ENCODE peak calls at places on chromosomes 6 and 20, in nine cellular contexts. Q is Calu3, O is fibroblast of lung, N is AG09319, Z is body of pancreas, R is dorsolateral prefrontal cortex, X is uterus, K is fibroblast of the aortic adventitia, E is HFFc6. S is an unnamed sample.

GRCh38 chr6:36765943-36766648 is 68.5 kb downstream of the RAB44 start:
- DNase-seq in Q (peak), O (peak), N (peak), Z (peak), R (peak), X (peak), K (peak), E (peak), S (peak)

GRCh38 chr6:73739097-73739496 is 43.1 kb downstream of the CD109 start:
- DNase-seq in Q (no peak), O (peak), N (peak), Z (peak), R (no peak), X (no peak), K (peak), E (peak), S (peak)

GRCh38 chr6:134081506-134081905 is 29.1 kb upstream of the SLC2A12 start:
- DNase-seq in Q (no peak), O (no peak), N (no peak), Z (no peak), R (no peak), X (no peak), K (no peak), E (no peak), S (no peak)

GRCh38 chr6:36204068-36204753 is 7.7 kb downstream of the BRPF3 start:
- DNase-seq in Q (no peak), O (no peak), N (no peak), Z (peak), R (no peak), X (no peak), K (no peak), E (no peak), S (no peak)

GRCh38 chr20:17140894-17141293 is 85.9 kb upstream of the PCSK2 start:
- DNase-seq in Q (no peak), O (no peak), N (no peak), Z (no peak), R (no peak), X (no peak), K (no peak), E (no peak), S (no peak)

GRCh38 chr20:60934724-60935123 is 317.3 kb upstream of the CDH4 start:
- DNase-seq in Q (no peak), O (no peak), N (no peak), Z (no peak), R (no peak), X (no peak), K (no peak), E (no peak), S (no peak)

GRCh38 chr20:6673071-6673470 is 94.4 kb upstream of the BMP2 start:
- DNase-seq in Q (no peak), O (no peak), N (no peak), Z (no peak), R (no peak), X (no peak), K (no peak), E (no peak), S (no peak)

GRCh38 chr6:74870403-74870802 is 335.4 kb downstream of the COL12A1 start:
- DNase-seq in Q (peak), O (no peak), N (no peak), Z (no peak), R (no peak), X (no peak), K (no peak), E (no peak), S (no peak)

GRCh38 chr6:159097256-159097655 is 52.5 kb upstream of the TAGAP start:
- DNase-seq in Q (no peak), O (no peak), N (no peak), Z (no peak), R (no peak), X (no peak), K (no peak), E (no peak), S (no peak)

GRCh38 chr20:60642048-60642447 is 610.0 kb upstream of the CDH4 start:
- DNase-seq in Q (no peak), O (no peak), N (no peak), Z (no peak), R (no peak), X (no peak), K (no peak), E (no peak), S (no peak)

GRCh38 chr20:49583669-49584417 is 15.9 kb upstream of the PTGIS start:
- DNase-seq in Q (peak), O (peak), N (peak), Z (peak), R (no peak), X (peak), K (peak), E (peak), S (peak)

GRCh38 chr20:57980526-57980925 is 247.9 kb downstream of the ANKRD60 start:
- DNase-seq in Q (no peak), O (no peak), N (no peak), Z (no peak), R (no peak), X (no peak), K (no peak), E (no peak), S (no peak)

GRCh38 chr6:113907107-113907506 is 50.0 kb downstream of the MARCKS start:
- DNase-seq in Q (no peak), O (no peak), N (no peak), Z (no peak), R (no peak), X (no peak), K (peak), E (no peak), S (no peak)

GRCh38 chr6:31815025-31815838 is at the start of the genes HSPA1A and HSPA1L:
- DNase-seq in Q (peak), O (peak), N (peak), Z (peak), R (peak), X (peak), K (peak), E (peak), S (peak)

GRCh38 chr6:12419626-12420272 is 129.6 kb downstream of the EDN1 start:
- DNase-seq in Q (no peak), O (no peak), N (no peak), Z (no peak), R (no peak), X (no peak), K (no peak), E (no peak), S (no peak)

GRCh38 chr6:125357515-125358256 is 55.9 kb upstream of the HDDC2 start:
- DNase-seq in Q (no peak), O (peak), N (no peak), Z (no peak), R (no peak), X (no peak), K (no peak), E (no peak), S (no peak)

GRCh38 chr20:58903636-58904035 is 51.1 kb downstream of the GNAS start:
- DNase-seq in Q (no peak), O (no peak), N (no peak), Z (no peak), R (no peak), X (no peak), K (no peak), E (no peak), S (no peak)

GRCh38 chr6:145091102-145091826 is 644.1 kb downstream of the EPM2A start:
- DNase-seq in Q (no peak), O (no peak), N (no peak), Z (no peak), R (no peak), X (no peak), K (no peak), E (no peak), S (no peak)

GRCh38 chr6:148800535-148800934 is 53.7 kb downstream of the UST start:
- DNase-seq in Q (no peak), O (peak), N (peak), Z (no peak), R (no peak), X (no peak), K (peak), E (peak), S (no peak)

GRCh38 chr20:43975096-43975768 is 60.6 kb downstream of the TOX2 start:
- DNase-seq in Q (peak), O (peak), N (peak), Z (no peak), R (no peak), X (no peak), K (peak), E (peak), S (peak)

GRCh38 chr6:22980446-22980845 is 411.1 kb downstream of the HDGFL1 start:
- DNase-seq in Q (no peak), O (peak), N (no peak), Z (no peak), R (no peak), X (no peak), K (no peak), E (no peak), S (peak)

GRCh38 chr6:107616776-107617175 is 126.9 kb downstream of the SOBP start:
- DNase-seq in Q (no peak), O (no peak), N (no peak), Z (peak), R (no peak), X (no peak), K (no peak), E (no peak), S (no peak)

GRCh38 chr20:16538779-16539178 is 34.5 kb downstream of the KIF16B start:
- DNase-seq in Q (no peak), O (no peak), N (no peak), Z (no peak), R (no peak), X (no peak), K (no peak), E (no peak), S (no peak)

GRCh38 chr6:108165714-108166663 is at the start of gene NR2E1:
- DNase-seq in Q (no peak), O (peak), N (no peak), Z (no peak), R (no peak), X (no peak), K (peak), E (no peak), S (peak)

GRCh38 chr6:103578115-103578514 is 1281.6 kb downstream of the HACE1 start:
- DNase-seq in Q (no peak), O (no peak), N (no peak), Z (no peak), R (no peak), X (no peak), K (no peak), E (no peak), S (no peak)

GRCh38 chr20:22339091-22339881 is 245.1 kb downstream of the FOXA2 start:
- DNase-seq in Q (peak), O (peak), N (no peak), Z (peak), R (no peak), X (no peak), K (peak), E (peak), S (peak)

GRCh38 chr6:108689279-108690161 is 128.8 kb downstream of the FOXO3 start:
- DNase-seq in Q (peak), O (peak), N (peak), Z (peak), R (no peak), X (peak), K (peak), E (peak), S (peak)

GRCh38 chr20:757509-757908 is 10.8 kb downstream of the SLC52A3 start:
- DNase-seq in Q (no peak), O (no peak), N (no peak), Z (no peak), R (no peak), X (no peak), K (no peak), E (no peak), S (no peak)

GRCh38 chr6:56536536-56536935 is 106.2 kb downstream of the DST start:
- DNase-seq in Q (no peak), O (no peak), N (no peak), Z (no peak), R (no peak), X (no peak), K (no peak), E (no peak), S (no peak)

GRCh38 chr6:41451515-41452163 is 94.5 kb upstream of the FOXP4 start:
- DNase-seq in Q (no peak), O (peak), N (no peak), Z (no peak), R (no peak), X (peak), K (peak), E (peak), S (peak)

DNA sequence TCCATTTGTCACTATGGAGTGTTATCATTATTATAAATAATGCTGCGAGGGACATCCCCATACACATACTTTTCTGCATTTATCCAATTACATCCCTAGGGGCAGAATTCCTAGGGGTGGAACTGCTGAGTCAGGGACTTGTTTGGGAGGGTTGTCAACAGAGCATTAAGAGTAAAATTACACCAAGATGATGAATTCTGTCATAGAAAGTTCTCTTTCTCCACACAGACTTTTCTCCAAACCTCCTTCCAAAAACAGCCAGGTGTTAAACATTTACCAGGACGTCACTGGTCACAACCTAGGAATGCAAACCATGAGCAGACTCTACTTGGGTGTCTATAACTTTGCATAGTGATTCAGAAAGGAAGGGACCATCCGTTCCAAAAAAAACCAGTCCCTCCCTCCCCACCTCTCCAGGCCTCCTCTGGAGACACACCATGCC is 95.5 kb downstream of the PRND start:
- DNase-seq in Q (peak), O (peak), N (peak), Z (no peak), R (no peak), X (no peak), K (peak), E (peak), S (no peak)
- TF ChIP-seq CTCF in Q (peak), O (no peak), N (no peak), Z (no peak), R (no peak), X (no peak), K (peak), E (peak), S (no peak)

DNA sequence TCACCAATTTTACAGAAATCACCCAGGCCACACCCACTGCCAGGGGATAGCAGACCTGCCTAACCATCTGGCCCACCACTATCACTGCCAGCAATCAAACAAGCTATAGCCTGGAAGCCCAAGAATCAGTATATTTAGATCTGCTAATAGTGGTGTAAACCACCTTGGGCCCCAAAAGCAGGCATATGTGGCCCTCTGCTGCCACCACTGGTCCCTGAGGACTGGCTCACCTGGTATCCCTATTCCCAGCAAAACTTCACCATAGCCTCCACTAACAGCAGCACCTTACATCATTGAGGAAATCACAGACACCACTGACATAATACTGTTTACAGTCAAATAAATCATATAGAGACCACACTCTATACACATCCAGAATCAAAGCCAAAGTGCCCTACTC is 880.4 kb upstream of the MAN1A1 start:
- DNase-seq in Q (no peak), O (no peak), N (no peak), Z (no peak), R (no peak), X (no peak), K (no peak), E (no peak), S (no peak)
- TF ChIP-seq CTCF in Q (no peak), O (no peak), N (no peak), Z (no peak), R (no peak), X (no peak), K (no peak), E (no peak), S (no peak)

DNA sequence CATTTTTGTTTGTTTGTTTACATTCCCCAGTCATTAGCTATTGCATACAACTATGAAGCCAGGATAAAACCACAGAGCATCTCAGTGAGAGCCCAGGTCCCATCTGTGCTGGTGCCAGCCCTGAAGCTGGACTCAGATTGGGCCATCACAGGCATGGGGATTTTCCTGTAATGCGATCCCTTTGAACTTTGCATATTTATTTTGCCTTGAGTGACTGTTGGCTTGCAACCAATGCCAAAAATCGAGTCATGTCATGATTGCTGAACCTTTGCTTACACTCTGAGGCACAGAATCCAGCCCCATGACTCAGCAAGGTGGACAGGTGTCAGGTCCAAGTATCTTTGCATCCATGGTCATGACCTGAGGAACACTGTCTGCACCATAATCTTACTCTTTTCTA is 46.2 kb upstream of the GGTLC1 start:
- DNase-seq in Q (peak), O (no peak), N (no peak), Z (peak), R (no peak), X (no peak), K (no peak), E (no peak), S (peak)
- TF ChIP-seq CTCF in Q (no peak), O (no peak), N (no peak), Z (no peak), R (no peak), X (no peak), K (no peak), E (no peak), S (no peak)

GRCh38 chr6:90278129-90278528 is 18.5 kb downstream of the BACH2 start:
- DNase-seq in Q (no peak), O (no peak), N (no peak), Z (no peak), R (no peak), X (no peak), K (no peak), E (no peak), S (no peak)

GRCh38 chr6:90273863-90274262 is 22.8 kb downstream of the BACH2 start:
- DNase-seq in Q (no peak), O (no peak), N (no peak), Z (no peak), R (no peak), X (no peak), K (no peak), E (no peak), S (no peak)

GRCh38 chr6:90277301-90278011 is 19.2 kb downstream of the BACH2 start:
- DNase-seq in Q (no peak), O (no peak), N (no peak), Z (no peak), R (no peak), X (no peak), K (no peak), E (no peak), S (no peak)

GRCh38 chr6:90271831-90272230 is 24.8 kb downstream of the BACH2 start:
- DNase-seq in Q (no peak), O (no peak), N (no peak), Z (no peak), R (no peak), X (no peak), K (no peak), E (no peak), S (no peak)

DNA sequence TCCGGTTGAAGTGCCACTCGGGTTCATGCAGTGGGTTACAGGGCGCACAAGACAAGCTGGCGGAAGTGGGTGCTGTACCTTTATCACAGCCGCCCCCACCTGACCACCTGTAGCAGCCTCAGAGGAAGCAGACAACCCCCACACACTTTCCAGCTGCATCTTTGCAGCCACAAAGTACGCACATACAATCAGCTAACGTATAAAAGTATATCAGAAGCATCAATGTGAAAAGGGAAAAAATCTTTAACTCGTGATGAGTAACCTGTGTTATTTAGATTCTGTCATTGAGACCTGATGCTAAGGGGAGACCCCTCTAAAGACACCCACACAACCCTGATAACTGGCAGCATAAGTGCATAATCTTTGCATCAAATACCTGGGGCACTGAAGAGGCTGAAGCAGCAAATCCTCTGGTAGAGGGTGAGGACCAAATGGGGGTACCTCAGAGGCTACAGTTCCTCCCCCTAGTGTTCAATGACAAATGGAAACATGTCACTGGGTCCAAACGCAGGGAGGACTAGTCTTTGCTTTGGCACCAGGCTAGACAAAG is 22.1 kb downstream of the BACH2 start:
- DNase-seq in Q (no peak), O (no peak), N (no peak), Z (peak), R (no peak), X (no peak), K (no peak), E (no peak), S (no peak)
- TF ChIP-seq CTCF in Q (no peak), O (no peak), N (no peak), Z (no peak), R (no peak), X (no peak), K (no peak), E (no peak), S (no peak)

GRCh38 chr20:46253391-46253790 is 54.9 kb downstream of the CDH22 start:
- DNase-seq in Q (peak), O (no peak), N (no peak), Z (no peak), R (no peak), X (no peak), K (no peak), E (no peak), S (no peak)
- TF ChIP-seq CTCF in Q (peak), O (peak), N (peak), Z (no peak), R (no peak), X (no peak), K (peak), E (peak), S (no peak)

DNA sequence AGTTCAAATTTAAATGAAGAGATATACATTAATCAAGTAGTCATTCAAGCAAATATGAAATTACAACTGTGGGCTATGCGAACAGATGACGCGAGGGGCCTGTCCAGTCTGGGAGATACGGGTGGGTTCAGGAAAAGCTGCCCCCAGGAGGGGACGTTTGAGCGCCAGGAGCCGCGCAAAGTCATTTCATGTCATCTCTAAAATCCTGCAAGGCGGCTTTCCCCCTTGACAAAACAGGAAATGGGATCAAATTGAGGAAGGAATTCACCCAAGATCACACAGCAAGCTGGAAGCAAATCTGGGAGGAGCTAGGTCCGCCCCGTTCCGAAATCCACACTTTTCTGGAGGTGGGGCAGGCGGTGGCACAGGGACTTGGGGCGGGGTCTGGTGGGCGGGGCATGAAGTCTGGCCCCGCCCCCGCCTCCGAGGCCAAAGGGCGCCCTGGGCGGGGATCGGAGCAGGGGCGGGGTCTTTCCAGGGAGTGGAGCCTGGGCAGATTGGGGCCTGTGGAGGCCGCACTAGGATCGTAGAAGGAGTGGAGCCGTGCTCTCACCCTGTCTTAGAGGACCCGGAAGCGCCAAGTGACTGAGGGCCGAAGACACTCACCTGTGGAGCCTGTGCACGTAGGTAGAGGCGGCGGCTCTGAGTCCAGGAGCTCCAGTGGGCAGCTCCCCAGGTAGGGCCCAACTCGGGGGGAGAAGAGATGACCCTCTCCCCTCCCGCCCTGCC is at the start of gene LPIN3:
- DNase-seq in Q (peak), O (peak), N (peak), Z (peak), R (no peak), X (peak), K (peak), E (peak), S (peak)
- TF ChIP-seq CTCF in Q (no peak), O (peak), N (peak), Z (no peak), R (no peak), X (peak), K (peak), E (peak), S (peak)

GRCh38 chr6:156410649-156411048 is 366.5 kb upstream of the ARID1B start:
- DNase-seq in Q (no peak), O (no peak), N (no peak), Z (no peak), R (no peak), X (no peak), K (no peak), E (no peak), S (no peak)
- TF ChIP-seq CTCF in Q (no peak), O (peak), N (no peak), Z (peak), R (no peak), X (no peak), K (peak), E (peak), S (no peak)

S was measured in foreskin fibroblast.